ENCODE peak calls at places on chromosome X, in five cellular contexts. K, Z, E, F and V are unnamed samples.

GRCh38 chrX:13194291-13195103 is 125.4 kb downstream of the ATXN3L start:
- DNase-seq in F (peak; percentile 37), Z (no peak), K (peak; percentile 70), E (peak; percentile 42), V (no peak)

GRCh38 chrX:77436271-77436670 is 10.9 kb upstream of the FGF16 start:
- DNase-seq in K (no peak), E (no peak), F (no peak), Z (no peak), V (no peak)

GRCh38 chrX:77691916-77692315 is 94.1 kb downstream of the ATRX start:
- DNase-seq in F (no peak), Z (no peak), K (no peak), E (no peak), V (no peak)

GRCh38 chrX:121975666-121976065 is 928.3 kb downstream of the GLUD2 start:
- DNase-seq in K (no peak), E (no peak), Z (no peak), F (no peak), V (no peak)

GRCh38 chrX:6707497-6707896 is 172.6 kb upstream of the VCX3A start:
- DNase-seq in E (no peak), Z (no peak), F (no peak), K (no peak), V (no peak)

GRCh38 chrX:112834016-112834855 is 6.4 kb downstream of the AMOT start:
- DNase-seq in F (peak; percentile 82), Z (no peak), K (no peak), E (no peak), V (no peak)

GRCh38 chrX:112746812-112747630 is 67.3 kb upstream of the LHFPL1 start:
- DNase-seq in Z (no peak), K (no peak), E (no peak), F (peak; percentile 63), V (no peak)

GRCh38 chrX:24117288-24117687 is 32.2 kb upstream of the ZFX start:
- DNase-seq in E (no peak), Z (no peak), K (peak; percentile 62), F (peak; percentile 72), V (no peak)

GRCh38 chrX:6941041-6941440 is 206.5 kb upstream of the STS start:
- DNase-seq in Z (no peak), E (no peak), K (no peak), F (peak; percentile 13), V (no peak)

GRCh38 chrX:38458071-38458470 is 103.3 kb upstream of the TSPAN7 start:
- DNase-seq in Z (no peak), F (no peak), K (no peak), E (no peak), V (no peak)

GRCh38 chrX:70445876-70446275 is 1.2 kb downstream of the DLG3 start:
- DNase-seq in E (no peak), K (no peak), F (no peak), Z (no peak), V (no peak)

GRCh38 chrX:155005190-155005589 is 17.3 kb downstream of the F8 start:
- DNase-seq in K (no peak), Z (no peak), E (no peak), F (no peak), V (no peak)

GRCh38 chrX:10949541-10949940 is 161.6 kb upstream of the HCCS start:
- DNase-seq in F (no peak), Z (no peak), K (no peak), E (no peak), V (no peak)

GRCh38 chrX:83658731-83659130 is 150.6 kb downstream of the POU3F4 start:
- DNase-seq in E (peak; percentile 11), F (no peak), Z (no peak), K (no peak), V (no peak)

DNA sequence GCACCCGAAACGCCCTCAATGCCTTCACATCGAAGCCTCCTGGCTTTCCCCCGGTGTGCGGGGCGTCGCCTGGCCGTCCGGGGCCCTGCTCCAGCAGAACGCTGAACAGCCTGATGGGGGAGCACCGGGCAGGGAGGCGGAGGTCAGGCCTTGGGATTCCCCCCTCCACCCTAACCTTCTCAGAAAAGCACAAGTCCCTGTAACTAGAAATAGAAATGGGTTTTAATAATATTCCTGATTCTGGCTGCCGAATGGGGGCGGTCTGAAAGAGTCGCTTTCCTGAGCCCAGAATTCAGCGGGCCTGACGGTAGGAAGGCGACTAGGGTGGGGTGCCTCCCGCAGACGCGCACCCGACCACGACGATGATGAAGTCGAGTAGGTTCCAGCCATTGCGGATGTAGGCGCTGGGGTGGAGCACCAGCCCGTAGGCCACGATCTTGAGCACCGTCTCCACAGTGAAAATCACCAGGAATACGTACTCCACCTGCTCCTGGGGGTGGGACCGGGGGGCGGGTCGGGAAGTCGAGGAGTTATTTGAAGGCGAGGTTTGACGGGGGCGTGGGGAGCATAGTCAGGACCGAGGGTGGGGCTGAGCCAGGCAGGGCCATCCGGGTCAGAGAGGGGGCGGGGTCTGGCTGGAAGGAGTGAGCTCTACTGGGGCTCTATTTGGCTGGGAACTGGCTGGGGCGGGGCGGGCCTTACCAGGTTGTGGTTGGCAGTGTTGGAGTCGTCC is 2.5 kb downstream of the CACNA1F start:
- DNase-seq in K (no peak), E (no peak), Z (peak; percentile 2), F (no peak), V (peak; percentile 68)
- TF ChIP-seq CTCF in K (no peak), E (no peak), Z (no peak), F (peak; percentile 15), V (peak; percentile 22)

DNA sequence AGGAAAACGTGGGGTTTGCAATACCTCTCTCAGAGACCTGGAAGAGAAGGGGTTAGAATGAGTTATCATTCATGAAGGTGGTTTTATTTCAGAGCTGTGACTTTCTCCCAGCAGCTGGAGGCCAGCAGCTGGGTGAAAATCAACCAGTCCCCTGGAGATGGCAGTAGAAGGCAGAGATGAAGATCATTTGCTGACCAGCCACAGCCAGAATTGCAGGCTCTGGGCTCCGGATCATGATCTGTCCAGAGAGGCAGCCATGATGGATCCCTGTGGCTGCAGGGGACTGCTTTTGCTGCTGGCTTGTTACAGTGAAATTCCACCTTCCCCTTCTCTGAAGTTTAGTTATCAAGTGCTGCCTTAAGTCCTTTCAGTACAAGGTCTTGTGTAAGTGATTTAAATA is 46.9 kb upstream of the TAB3 start:
- DNase-seq in E (no peak), Z (no peak), F (peak; percentile 11), K (peak; percentile 36), V (no peak)
- TF ChIP-seq CTCF in E (no peak), Z (no peak), F (peak; percentile 13), K (peak; percentile 49), V (no peak)

GRCh38 chrX:40877869-40878268 is 142.5 kb upstream of the MED14 start:
- DNase-seq in E (peak; percentile 17), K (peak; percentile 61), F (peak; percentile 15), Z (no peak), V (no peak)
- TF ChIP-seq CTCF in E (peak; percentile 71), K (peak; percentile 72), F (peak; percentile 45), Z (peak; percentile 34), V (peak; percentile 58)

GRCh38 chrX:132948648-132949260 is 9.7 kb downstream of the HS6ST2 start:
- DNase-seq in K (peak; percentile 60), Z (no peak), E (no peak), F (no peak), V (no peak)
- TF ChIP-seq CTCF in K (peak; percentile 63), Z (no peak), E (peak; percentile 57), F (peak; percentile 26), V (no peak)

GRCh38 chrX:123906557-123907316 is 46.9 kb downstream of the XIAP start:
- DNase-seq in K (no peak), Z (no peak), E (no peak), F (peak; percentile 24), V (no peak)
- TF ChIP-seq CTCF in K (no peak), Z (no peak), E (no peak), F (no peak), V (no peak)